ENCODE peak calls at places on chromosomes 12 and 14, in four cellular contexts. U, K, D and H are unnamed samples. For H3K4me1, the result is how much of the 10 kb centered on the place peaks cover.

GRCh38 chr12:129659927-129660326 is 243.9 kb downstream of the TMEM132D start:
- DNase-seq in K (peak), D (no peak), U (no peak), H (no peak)

GRCh38 chr12:47244730-47245285 is 165.0 kb upstream of the AMIGO2 start:
- DNase-seq in K (no peak), U (no peak), D (no peak), H (no peak)

GRCh38 chr14:80494769-80495168 is 283.5 kb upstream of the DIO2 start:
- DNase-seq in U (no peak), D (no peak), K (no peak), H (no peak)

GRCh38 chr14:31127690-31128089 is 79.9 kb downstream of the HECTD1 start:
- DNase-seq in D (peak), K (no peak), U (no peak), H (no peak)

GRCh38 chr12:124369055-124369900 is 74.4 kb downstream of the RFLNA start:
- DNase-seq in K (peak), D (peak), U (peak), H (peak)

GRCh38 chr12:112198120-112198733 is 72.9 kb downstream of the TRAFD1 start:
- DNase-seq in U (peak), D (peak), K (peak), H (no peak)

GRCh38 chr12:95977764-95978305 is 18.3 kb downstream of the HAL start:
- DNase-seq in D (no peak), K (no peak), U (no peak), H (no peak)

GRCh38 chr12:57848208-57848607 is 1.7 kb upstream of the CTDSP2 start:
- DNase-seq in D (no peak), K (no peak), U (no peak), H (no peak)

GRCh38 chr12:27973487-27973890 is 956 bp upstream of the PTHLH start:
- DNase-seq in U (no peak), K (no peak), D (no peak), H (no peak)

GRCh38 chr12:93109794-93110203 is 180.7 kb upstream of the EEA1 start:
- DNase-seq in K (no peak), D (no peak), U (no peak), H (no peak)

GRCh38 chr14:104580961-104581360 is 1.4 kb downstream of the C14orf180 start:
- DNase-seq in U (peak), K (peak), D (peak), H (peak)

GRCh38 chr12:57899010-57899662 is 42.2 kb upstream of the ATP23 start:
- DNase-seq in K (peak), U (peak), D (no peak), H (peak)

GRCh38 chr14:98227000-98227726 is 1044.8 kb downstream of the BCL11B start:
- DNase-seq in U (no peak), K (no peak), D (no peak), H (no peak)

GRCh38 chr12:77882709-77883108 is 52.0 kb downstream of the NAV3 start:
- DNase-seq in U (no peak), K (no peak), D (no peak), H (no peak)

GRCh38 chr12:109759595-109759994 is 46.0 kb downstream of the FAM222A start:
- DNase-seq in K (no peak), U (peak), D (no peak), H (peak)

GRCh38 chr14:69574266-69574953 is at the start of gene CCDC177:
- DNase-seq in U (peak), D (peak), K (peak), H (no peak)

GRCh38 chr14:39181693-39182047 is 6.6 kb downstream of the PNN start:
- DNase-seq in K (no peak), D (no peak), U (no peak), H (no peak)
- H3K27ac ChIP-seq in K (no peak), D (no peak), U (no peak), H (no peak)

DNA sequence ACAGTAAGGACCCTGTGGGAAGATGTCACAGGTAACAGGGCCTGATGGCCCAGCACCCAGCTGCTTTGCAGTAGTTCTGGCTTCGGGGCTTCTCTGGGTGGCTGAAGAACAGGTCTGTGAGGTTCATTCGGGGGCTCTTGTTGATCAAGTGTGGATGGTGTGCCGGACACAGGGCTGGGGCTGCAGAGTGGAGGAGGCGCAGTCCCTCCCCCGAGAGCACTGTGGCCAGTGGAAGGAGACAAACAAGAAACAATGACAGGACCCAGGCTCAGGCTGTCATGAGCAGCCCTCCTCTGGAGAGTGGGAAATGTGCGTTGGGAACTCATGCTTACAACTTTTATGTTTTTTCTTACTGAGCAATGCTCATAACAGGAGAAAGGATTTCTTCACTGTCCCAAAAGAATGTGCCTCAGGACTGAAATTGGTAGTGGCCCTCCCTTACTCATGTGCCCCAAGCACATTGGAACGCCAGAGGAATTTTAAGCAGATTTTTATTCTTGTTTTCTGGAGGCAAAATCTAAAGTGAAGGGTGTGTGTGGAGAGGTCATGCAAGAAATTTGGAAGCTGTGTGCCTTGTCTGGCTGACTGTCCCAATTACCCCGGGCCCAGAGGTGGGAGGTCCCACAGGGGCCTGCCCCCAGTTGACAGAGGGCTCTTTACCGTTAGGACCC is 233.8 kb downstream of the CACNA1C start:
- DNase-seq in K (no peak), D (no peak), U (no peak), H (peak)
- H3K4me1 ChIP-seq in K (under half), D (under half), U (half or more), H (under half)

DNA sequence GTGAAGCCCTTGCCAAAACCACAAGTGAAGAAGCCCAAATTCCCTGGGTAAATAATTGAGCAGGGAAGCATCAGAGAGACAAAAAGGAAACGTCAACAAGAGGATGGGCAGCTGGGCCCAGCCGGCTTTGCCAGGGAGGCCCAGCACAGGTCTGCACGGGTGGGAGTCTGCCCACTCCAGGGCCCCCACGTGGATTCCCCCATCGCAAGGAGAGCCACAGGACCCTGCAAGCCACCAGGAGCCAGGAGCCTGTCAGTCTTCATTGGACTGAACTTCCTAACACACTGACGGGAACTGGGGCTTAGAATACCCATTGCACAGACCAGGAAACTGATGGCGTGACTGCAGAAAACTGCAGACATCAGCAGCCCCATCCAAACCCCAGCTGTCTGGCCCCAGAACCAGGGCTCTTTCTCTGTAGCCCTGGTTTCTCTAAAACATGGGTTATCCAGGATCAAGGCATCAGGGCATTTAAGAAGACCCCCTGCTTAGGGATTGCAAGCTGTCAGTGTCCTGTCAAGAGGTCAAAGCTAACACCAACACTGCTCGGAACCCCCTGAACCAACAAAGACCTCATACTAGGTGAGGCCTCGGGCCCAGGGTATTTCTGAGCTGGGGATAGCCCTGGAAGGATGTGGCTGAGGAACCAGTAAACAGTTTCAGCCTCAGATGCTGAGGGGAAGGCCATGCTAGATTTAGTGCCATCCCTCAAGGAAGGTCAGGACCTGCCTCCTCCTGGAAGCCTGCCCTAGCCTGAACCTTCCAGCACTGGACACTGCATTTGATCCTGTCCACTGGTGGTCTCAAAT is 39.4 kb downstream of the BCL11B start:
- DNase-seq in U (no peak), K (no peak), D (no peak), H (no peak)
- H3K27ac ChIP-seq in U (no peak), K (no peak), D (peak), H (no peak)

DNA sequence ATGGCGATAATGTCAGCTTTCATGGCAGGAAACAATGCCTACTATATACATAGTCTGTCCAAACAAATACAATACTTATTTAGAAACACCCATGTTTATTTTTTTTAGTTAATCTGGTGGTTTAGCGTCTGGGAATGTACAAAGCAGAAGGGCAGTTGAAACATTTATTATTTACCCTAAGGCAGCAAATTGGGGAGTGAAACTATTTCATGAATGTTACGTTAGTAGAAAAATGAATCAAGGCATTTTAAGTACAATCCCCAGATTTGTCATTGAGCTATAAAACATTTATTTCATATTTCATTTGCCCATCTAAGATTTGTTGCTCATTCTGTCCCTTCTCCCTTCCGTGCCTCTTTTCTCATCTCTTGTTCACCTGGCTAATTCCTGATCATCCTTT is 87.1 kb upstream of the ATF1 start:
- DNase-seq in K (no peak), D (no peak), U (no peak), H (no peak)
- H3K4me1 ChIP-seq in K (under half), D (under half), U (under half), H (under half)

DNA sequence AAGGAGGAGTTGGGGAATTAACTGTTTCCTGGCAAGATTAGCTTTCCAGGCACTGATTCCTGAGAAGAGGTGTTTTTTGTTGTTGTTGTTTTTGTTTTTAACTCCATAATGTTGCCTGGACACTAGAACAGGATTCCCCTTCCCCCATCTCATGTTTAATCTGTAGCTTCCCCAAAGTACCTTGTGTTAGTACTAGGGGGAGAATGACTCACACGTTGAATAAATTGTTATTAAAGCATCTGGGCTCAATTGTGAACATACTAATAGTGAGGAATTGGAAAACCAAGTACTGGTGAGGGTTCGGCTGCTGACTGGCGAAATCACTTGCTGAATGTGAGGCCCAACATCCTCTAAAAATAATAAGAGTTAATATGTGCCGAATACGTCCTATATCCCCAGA is 1.3 kb upstream of the GNG2 start:
- DNase-seq in U (no peak), D (no peak), K (no peak), H (no peak)
- H3K27ac ChIP-seq in U (no peak), D (no peak), K (no peak), H (no peak)

DNA sequence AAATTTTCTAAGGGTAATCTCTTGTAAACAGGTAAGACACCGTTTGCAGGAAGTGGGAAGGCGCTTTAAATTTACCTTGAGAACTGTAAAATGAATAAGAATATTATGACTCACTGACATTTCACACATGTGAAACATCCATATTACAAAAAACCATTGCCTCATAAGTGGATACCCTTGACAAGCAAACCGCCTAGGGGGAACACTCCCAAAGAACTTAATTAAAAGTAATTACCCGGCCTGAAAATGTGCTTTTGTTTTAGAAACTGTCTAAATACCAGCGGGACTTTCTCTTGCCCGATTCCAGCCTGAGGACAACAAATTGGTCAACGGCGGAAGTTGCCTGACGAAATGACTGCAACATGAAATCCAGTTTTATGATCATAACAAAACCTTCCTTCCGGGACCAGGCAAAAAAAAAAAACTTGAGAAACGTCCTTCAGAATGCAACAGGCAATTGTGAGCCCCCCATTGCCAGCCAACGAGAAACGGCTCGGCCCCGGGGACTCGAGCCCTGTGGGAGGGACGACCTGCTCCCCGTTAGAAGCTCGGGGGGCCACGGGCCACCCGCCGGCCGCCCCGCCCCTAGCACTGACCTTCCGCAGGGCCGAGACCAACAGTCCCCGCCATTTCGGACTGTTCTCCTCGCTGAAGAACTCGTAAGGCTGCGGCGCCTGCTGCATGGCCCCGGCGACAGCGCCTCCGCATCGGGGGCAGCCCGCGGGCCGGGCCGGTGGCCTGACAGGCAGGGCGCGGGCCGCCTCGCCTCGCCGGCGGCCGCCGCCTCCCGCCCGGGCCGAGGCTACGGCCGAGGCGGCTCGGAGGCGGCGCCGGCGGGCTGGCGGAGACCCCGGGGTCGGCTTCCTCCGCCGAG is 540 bp downstream of the SOS2 start:
- DNase-seq in D (peak), K (peak), U (peak), H (peak)
- H3K4me1 ChIP-seq in D (under half), K (under half), U (half or more), H (under half)

DNA sequence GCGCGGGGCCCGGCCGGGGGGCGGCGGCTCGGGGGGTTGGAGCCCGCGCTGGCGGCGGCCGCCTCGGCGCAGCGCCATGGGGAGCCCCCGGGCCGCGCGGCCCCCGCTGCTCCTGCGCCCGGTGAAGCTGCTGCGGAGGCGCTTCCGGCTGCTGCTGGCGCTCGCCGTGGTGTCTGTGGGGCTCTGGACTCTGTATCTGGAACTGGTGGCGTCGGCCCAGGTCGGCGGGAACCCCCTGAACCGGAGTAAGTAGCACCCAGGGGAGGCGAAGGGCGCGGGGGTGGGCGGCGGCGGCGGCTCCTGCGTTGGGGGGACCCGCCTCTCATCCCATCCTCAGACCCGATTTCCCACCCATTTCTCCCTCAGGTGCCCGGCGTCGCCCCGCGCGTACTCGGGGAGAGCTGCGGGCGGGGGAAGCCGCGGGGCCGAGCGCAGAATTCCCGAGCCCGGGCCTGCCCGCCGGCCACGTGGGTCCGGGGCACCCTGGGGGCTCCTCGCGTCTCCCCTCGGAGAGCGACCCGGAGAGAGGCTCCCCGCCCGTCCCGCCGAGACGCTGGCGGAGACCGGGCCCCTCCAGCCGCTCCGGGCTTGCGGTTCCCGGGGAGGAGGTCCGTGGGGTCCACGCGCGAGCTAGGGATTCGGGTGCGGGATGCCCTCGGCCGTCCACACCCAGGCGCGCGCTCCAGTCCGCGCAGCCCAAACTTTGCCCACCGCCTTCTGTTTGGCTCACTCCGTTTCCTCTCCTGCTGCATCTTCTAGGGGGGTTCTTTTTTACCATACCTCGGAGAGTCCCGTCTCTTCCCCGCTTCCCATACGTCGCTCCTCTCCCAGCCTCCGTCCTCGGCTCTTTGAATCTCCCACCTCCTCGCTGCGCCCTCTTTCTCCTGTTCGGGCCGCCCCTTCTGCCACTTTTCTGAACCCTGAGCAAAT is 827 bp downstream of the B4GALNT3 start:
- DNase-seq in D (peak), K (peak), U (peak), H (peak)
- H3K27ac ChIP-seq in D (no peak), K (no peak), U (peak), H (peak)